ENCODE peak calls at places on chromosomes 2 and 18, in nine cellular contexts. F is tibial artery; B is colonic mucosa; Y is coronary artery; Z is cardiac fibroblast; S is hepatocyte; C is A549; N is body of pancreas; G is CD4-positive, alpha-beta T cell. K is an unnamed sample.

GRCh38 chr2:96471772-96472171 is 33.4 kb downstream of the NEURL3 start:
- DNase-seq in F (no peak), B (no peak), Y (no peak), Z (no peak), S (no peak), C (no peak), N (no peak), G (no peak), K (no peak)

GRCh38 chr2:189128961-189129360 is 50.6 kb downstream of the COL5A2 start:
- DNase-seq in F (no peak), B (no peak), Y (no peak), Z (peak; percentile 49), S (no peak), C (no peak), N (no peak), G (no peak), K (no peak)

GRCh38 chr2:190838492-190838910 is 42.1 kb upstream of the GLS start:
- DNase-seq in F (no peak), B (no peak), Y (no peak), Z (peak; percentile 75), S (no peak), C (no peak), N (no peak), G (no peak), K (no peak)

GRCh38 chr18:51077217-51077616 is 47.2 kb downstream of the SMAD4 start:
- DNase-seq in F (no peak), B (no peak), Y (no peak), Z (peak; percentile 15), S (no peak), C (no peak), N (no peak), G (no peak), K (no peak)

GRCh38 chr2:118386636-118387302 is 298.5 kb downstream of the INSIG2 start:
- DNase-seq in F (no peak), B (no peak), Y (no peak), Z (no peak), S (no peak), C (peak; percentile 35), N (no peak), G (no peak), K (no peak)

GRCh38 chr2:172826522-172826921 is 90.9 kb downstream of the RAPGEF4 start:
- DNase-seq in F (no peak), B (no peak), Y (no peak), Z (no peak), S (no peak), C (no peak), N (no peak), G (no peak), K (no peak)

GRCh38 chr2:199457147-199458016 is at the start of gene SATB2:
- DNase-seq in F (no peak), B (peak; percentile 81), Y (no peak), Z (peak; percentile 21), S (peak; percentile 56), C (peak; percentile 25), N (no peak), G (no peak), K (no peak)

GRCh38 chr2:67616749-67617148 is 219.6 kb downstream of the ETAA1 start:
- DNase-seq in F (no peak), B (no peak), Y (no peak), Z (peak; percentile 86), S (peak; percentile 15), C (no peak), N (peak; percentile 6), G (no peak), K (no peak)

GRCh38 chr18:41955688-41956087 is 654 bp downstream of the PIK3C3 start:
- DNase-seq in F (no peak), B (no peak), Y (no peak), Z (peak; percentile 8), S (no peak), C (no peak), N (no peak), G (no peak), K (no peak)

GRCh38 chr2:199461455-199462166 is 3.9 kb upstream of the SATB2 start:
- DNase-seq in F (no peak), B (peak; percentile 32), Y (no peak), Z (no peak), S (no peak), C (no peak), N (no peak), G (no peak), K (no peak)

GRCh38 chr18:68484241-68484640 is 230.7 kb downstream of the TMX3 start:
- DNase-seq in F (no peak), B (no peak), Y (no peak), Z (peak; percentile 25), S (no peak), C (no peak), N (no peak), G (no peak), K (no peak)

GRCh38 chr2:55309441-55309840 is 40.4 kb upstream of the MTIF2 start:
- DNase-seq in F (no peak), B (no peak), Y (no peak), Z (peak; percentile 67), S (no peak), C (no peak), N (no peak), G (no peak), K (no peak)

GRCh38 chr18:59022167-59022945 is 117.3 kb upstream of the SEC11C start:
- DNase-seq in F (peak; percentile 72), B (no peak), Y (no peak), Z (peak; percentile 76), S (no peak), C (no peak), N (peak; percentile 19), G (no peak), K (no peak)

GRCh38 chr2:102233132-102233884 is 46.5 kb downstream of the IL1RL2 start:
- DNase-seq in F (no peak), B (no peak), Y (no peak), Z (no peak), S (no peak), C (no peak), N (no peak), G (no peak), K (no peak)

DNA sequence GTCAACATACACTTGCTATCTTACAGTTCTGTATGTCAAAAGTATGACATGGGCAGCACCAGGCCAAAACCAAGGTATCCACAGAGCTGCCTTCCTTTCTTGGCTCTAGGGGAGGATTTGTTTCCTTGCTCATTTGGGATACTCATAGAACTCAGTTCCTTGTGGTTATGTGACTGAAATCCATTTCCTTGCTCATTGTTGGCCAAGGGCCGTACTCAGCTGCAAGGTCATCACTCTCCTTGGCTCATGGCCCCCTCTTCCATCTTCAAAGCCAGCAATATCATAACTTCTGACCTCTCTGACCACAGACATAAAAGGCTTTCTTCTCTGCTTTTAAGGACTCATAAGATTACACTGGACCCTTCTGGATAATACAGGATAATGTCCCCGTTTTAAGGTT is 21.0 kb downstream of the TMEM237 start:
- DNase-seq in F (no peak), B (no peak), Y (no peak), Z (no peak), S (no peak), C (no peak), N (peak; percentile 9), G (no peak), K (no peak)
- TF ChIP-seq CTCF in F (no peak), B (no peak), Y (no peak), Z (no peak), S (no peak), C (no peak), N (no peak), G (no peak), K (no peak)

DNA sequence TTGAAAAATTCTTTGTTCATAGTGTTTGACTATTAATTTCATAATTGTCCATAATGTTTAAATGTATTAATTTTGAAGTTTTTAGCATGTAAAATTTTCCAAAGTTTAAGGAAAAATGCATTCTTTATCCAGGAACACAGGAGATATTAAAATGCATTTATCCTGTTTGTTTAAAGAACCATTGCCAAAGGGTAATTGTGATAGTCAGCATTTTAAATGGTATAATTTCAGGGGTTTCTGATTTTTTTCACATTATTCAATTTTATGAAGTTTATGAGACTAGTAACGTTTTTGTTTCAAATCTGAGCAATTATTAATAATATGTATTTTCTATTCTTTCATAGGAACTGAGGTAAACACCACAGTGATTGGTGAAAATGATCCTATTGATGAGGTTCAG is 24.9 kb downstream of the UGGT1 start:
- DNase-seq in F (no peak), B (no peak), Y (no peak), Z (no peak), S (no peak), C (no peak), N (no peak), G (no peak), K (no peak)
- TF ChIP-seq CTCF in F (no peak), B (no peak), Y (no peak), Z (no peak), S (no peak), C (no peak), N (no peak), G (no peak), K (no peak)

GRCh38 chr18:24024425-24024824 is 9.9 kb downstream of the TTC39C start:
- DNase-seq in F (no peak), B (no peak), Y (no peak), Z (no peak), S (no peak), C (no peak), N (no peak), G (no peak), K (no peak)

GRCh38 chr18:24021505-24021904 is 7.0 kb downstream of the TTC39C start:
- DNase-seq in F (no peak), B (no peak), Y (no peak), Z (no peak), S (no peak), C (no peak), N (no peak), G (no peak), K (no peak)

GRCh38 chr18:24026457-24026856 is 11.9 kb downstream of the TTC39C start:
- DNase-seq in F (no peak), B (peak; percentile 53), Y (no peak), Z (no peak), S (no peak), C (no peak), N (no peak), G (no peak), K (no peak)

GRCh38 chr18:24022141-24022540 is 7.6 kb downstream of the TTC39C start:
- DNase-seq in F (no peak), B (no peak), Y (no peak), Z (peak; percentile 71), S (no peak), C (no peak), N (no peak), G (no peak), K (no peak)

DNA sequence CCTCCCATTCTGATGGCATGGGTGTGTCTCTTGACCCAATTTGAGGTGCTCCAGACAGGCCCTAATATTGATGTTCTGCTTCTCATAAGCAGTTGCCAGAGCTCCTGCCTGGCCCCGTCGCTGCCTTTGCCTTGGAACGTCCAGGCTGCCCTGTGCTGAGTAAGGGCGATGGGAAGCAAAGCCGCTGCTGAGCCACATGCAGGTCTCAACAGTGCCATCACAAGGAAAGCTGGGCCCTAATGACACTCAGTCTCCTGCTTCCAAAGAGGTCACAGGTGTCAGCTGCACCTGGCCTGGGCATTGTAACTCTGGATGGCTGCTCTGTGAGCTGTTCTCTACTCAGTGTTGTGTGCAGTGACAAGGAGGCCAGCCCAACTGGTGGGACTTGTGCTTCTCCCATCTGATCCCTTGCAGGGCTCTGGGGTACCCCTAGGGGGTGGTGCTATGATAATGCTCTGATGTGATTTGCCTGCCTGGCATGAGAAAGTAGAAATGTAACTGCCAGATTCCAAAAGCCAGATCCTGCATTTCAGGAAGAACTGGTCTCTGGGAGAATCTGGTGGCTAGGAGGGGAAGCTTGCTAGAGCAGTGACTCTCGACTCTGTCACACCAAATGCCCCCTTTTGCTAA is 8.7 kb downstream of the TTC39C start:
- DNase-seq in F (no peak), B (no peak), Y (no peak), Z (no peak), S (peak; percentile 19), C (no peak), N (no peak), G (no peak), K (no peak)
- TF ChIP-seq CTCF in F (no peak), B (no peak), Y (no peak), Z (no peak), S (no peak), C (no peak), N (no peak), G (no peak), K (no peak)

GRCh38 chr2:127872354-127872753 is 13.4 kb downstream of the AMMECR1L start:
- DNase-seq in F (no peak), B (no peak), Y (no peak), Z (no peak), S (no peak), C (no peak), N (no peak), G (no peak), K (no peak)
- TF ChIP-seq CTCF in F (no peak), B (no peak), Y (no peak), Z (no peak), S (no peak), C (no peak), N (no peak), G (no peak), K (no peak)